ENCODE peak calls at places on chromosomes 3 and 15, in four cellular contexts. One of them, this sample, is unnamed.

GRCh38 chr15:90814193-90814811 is 54.1 kb upstream of the FURIN start:
- DNase-seq in body of pancreas: peak
- DNase-seq in testis: no peak
- DNase-seq in lower leg skin: no peak
- DNase-seq in this sample: no peak

GRCh38 chr3:31288641-31289100 is 244.1 kb upstream of the STT3B start:
- DNase-seq in body of pancreas: no peak
- DNase-seq in testis: peak
- DNase-seq in lower leg skin: no peak
- DNase-seq in this sample: peak

GRCh38 chr3:39150170-39150802 is 3.1 kb downstream of the CSRNP1 start:
- DNase-seq in body of pancreas: no peak
- DNase-seq in testis: no peak
- DNase-seq in lower leg skin: no peak
- DNase-seq in this sample: no peak

GRCh38 chr15:77822631-77823230 is 190.0 kb upstream of the LINGO1 start:
- DNase-seq in body of pancreas: no peak
- DNase-seq in testis: no peak
- DNase-seq in lower leg skin: no peak
- DNase-seq in this sample: no peak

GRCh38 chr3:74353039-74353438 is 261.4 kb downstream of the CNTN3 start:
- DNase-seq in body of pancreas: no peak
- DNase-seq in testis: no peak
- DNase-seq in lower leg skin: no peak
- DNase-seq in this sample: peak

GRCh38 chr3:100149130-100149529 is 34.8 kb upstream of the FILIP1L start:
- DNase-seq in body of pancreas: no peak
- DNase-seq in testis: no peak
- DNase-seq in lower leg skin: no peak
- DNase-seq in this sample: no peak

GRCh38 chr15:58724471-58724870 is 25.0 kb downstream of the ADAM10 start:
- DNase-seq in body of pancreas: no peak
- DNase-seq in testis: no peak
- DNase-seq in lower leg skin: no peak
- DNase-seq in this sample: peak

GRCh38 chr3:170180107-170180951 is 1.2 kb downstream of the PHC3 start:
- DNase-seq in body of pancreas: no peak
- DNase-seq in testis: no peak
- DNase-seq in lower leg skin: no peak
- DNase-seq in this sample: peak

GRCh38 chr15:26967719-26968269 is 3.2 kb upstream of the GABRG3 start:
- DNase-seq in body of pancreas: no peak
- DNase-seq in testis: peak
- DNase-seq in lower leg skin: no peak
- DNase-seq in this sample: no peak

GRCh38 chr3:188294113-188294512 is 140.2 kb downstream of the LPP start:
- DNase-seq in body of pancreas: no peak
- DNase-seq in testis: no peak
- DNase-seq in lower leg skin: no peak
- DNase-seq in this sample: no peak

GRCh38 chr3:186487819-186488218 is 56.4 kb downstream of the CRYGS start:
- DNase-seq in body of pancreas: no peak
- DNase-seq in testis: no peak
- DNase-seq in lower leg skin: no peak
- DNase-seq in this sample: peak

GRCh38 chr3:55879901-55880331 is 392.8 kb upstream of the WNT5A start:
- DNase-seq in body of pancreas: no peak
- DNase-seq in testis: no peak
- DNase-seq in lower leg skin: no peak
- DNase-seq in this sample: no peak

GRCh38 chr15:64146520-64146884 is 5.0 kb upstream of the SNX22 start:
- DNase-seq in body of pancreas: no peak
- DNase-seq in testis: no peak
- DNase-seq in lower leg skin: no peak
- DNase-seq in this sample: no peak

GRCh38 chr3:182369861-182370260 is 423.4 kb upstream of the ATP11B start:
- DNase-seq in body of pancreas: no peak
- DNase-seq in testis: no peak
- DNase-seq in lower leg skin: no peak
- DNase-seq in this sample: no peak

GRCh38 chr3:127706785-127707351 is 34.1 kb downstream of the ABTB1 start:
- DNase-seq in body of pancreas: peak
- DNase-seq in testis: no peak
- DNase-seq in lower leg skin: no peak
- DNase-seq in this sample: no peak

GRCh38 chr3:172107403-172107802 is 68.0 kb downstream of the FNDC3B start:
- DNase-seq in body of pancreas: no peak
- DNase-seq in testis: no peak
- DNase-seq in lower leg skin: no peak
- DNase-seq in this sample: peak

GRCh38 chr15:36501063-36501678 is 78.3 kb upstream of the CDIN1 start:
- DNase-seq in body of pancreas: peak
- DNase-seq in testis: peak
- DNase-seq in lower leg skin: no peak
- DNase-seq in this sample: peak

GRCh38 chr3:7328339-7328738 is 467.4 kb downstream of the GRM7 start:
- DNase-seq in body of pancreas: no peak
- DNase-seq in testis: no peak
- DNase-seq in lower leg skin: no peak
- DNase-seq in this sample: no peak

GRCh38 chr3:17643691-17644090 is 98.7 kb downstream of the TBC1D5 start:
- DNase-seq in body of pancreas: no peak
- DNase-seq in testis: no peak
- DNase-seq in lower leg skin: no peak
- DNase-seq in this sample: no peak

GRCh38 chr15:42037650-42038049 is 16.8 kb upstream of the PLA2G4E start:
- DNase-seq in body of pancreas: peak
- DNase-seq in testis: no peak
- DNase-seq in lower leg skin: no peak
- DNase-seq in this sample: no peak

GRCh38 chr15:42038401-42038800 is 17.6 kb upstream of the PLA2G4E start:
- DNase-seq in body of pancreas: no peak
- DNase-seq in testis: no peak
- DNase-seq in lower leg skin: no peak
- DNase-seq in this sample: no peak

GRCh38 chr15:42035362-42035761 is 14.5 kb upstream of the PLA2G4E start:
- DNase-seq in body of pancreas: no peak
- DNase-seq in testis: no peak
- DNase-seq in lower leg skin: peak
- DNase-seq in this sample: peak

GRCh38 chr15:42036112-42036905 is 15.5 kb upstream of the PLA2G4E start:
- DNase-seq in body of pancreas: no peak
- DNase-seq in testis: no peak
- DNase-seq in lower leg skin: no peak
- DNase-seq in this sample: no peak

DNA sequence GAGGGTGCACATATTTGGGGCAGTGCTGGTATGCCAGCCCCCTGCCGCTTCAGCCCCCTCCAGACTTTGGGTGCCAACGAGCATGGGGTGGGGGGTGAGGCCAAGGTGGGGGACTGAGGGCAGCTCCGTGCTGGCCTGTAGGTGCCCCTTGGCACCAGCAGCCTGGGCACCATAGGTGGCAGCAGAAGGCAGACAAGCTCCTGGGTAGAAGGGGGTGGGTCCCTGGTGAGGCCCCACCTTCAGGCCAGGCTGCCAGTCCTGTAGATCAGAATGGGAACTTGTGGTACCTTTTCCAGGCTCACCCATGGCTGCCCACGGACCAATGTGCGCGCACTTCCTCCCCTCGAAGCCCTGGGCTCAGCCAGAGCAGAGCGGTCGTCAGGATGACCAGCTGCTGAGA is 16.1 kb upstream of the PLA2G4E start:
- DNase-seq in body of pancreas: no peak
- DNase-seq in testis: no peak
- DNase-seq in lower leg skin: no peak
- DNase-seq in this sample: no peak
- TF ChIP-seq CTCF in body of pancreas: no peak
- TF ChIP-seq CTCF in testis: no peak
- TF ChIP-seq CTCF in lower leg skin: no peak
- TF ChIP-seq CTCF in this sample: no peak

GRCh38 chr3:49017229-49017615 is 1.2 kb downstream of the DALRD3 start:
- DNase-seq in body of pancreas: no peak
- DNase-seq in testis: no peak
- DNase-seq in lower leg skin: no peak
- DNase-seq in this sample: no peak

GRCh38 chr3:49016414-49017228 is 1.8 kb downstream of the DALRD3 start:
- DNase-seq in body of pancreas: no peak
- DNase-seq in testis: no peak
- DNase-seq in lower leg skin: no peak
- DNase-seq in this sample: no peak

GRCh38 chr3:49018707-49019006 is 277 bp upstream of the DALRD3 start:
- DNase-seq in body of pancreas: no peak
- DNase-seq in testis: no peak
- DNase-seq in lower leg skin: no peak
- DNase-seq in this sample: no peak

GRCh38 chr3:49017646-49017977 is 768 bp downstream of the DALRD3 start:
- DNase-seq in body of pancreas: no peak
- DNase-seq in testis: no peak
- DNase-seq in lower leg skin: no peak
- DNase-seq in this sample: peak

DNA sequence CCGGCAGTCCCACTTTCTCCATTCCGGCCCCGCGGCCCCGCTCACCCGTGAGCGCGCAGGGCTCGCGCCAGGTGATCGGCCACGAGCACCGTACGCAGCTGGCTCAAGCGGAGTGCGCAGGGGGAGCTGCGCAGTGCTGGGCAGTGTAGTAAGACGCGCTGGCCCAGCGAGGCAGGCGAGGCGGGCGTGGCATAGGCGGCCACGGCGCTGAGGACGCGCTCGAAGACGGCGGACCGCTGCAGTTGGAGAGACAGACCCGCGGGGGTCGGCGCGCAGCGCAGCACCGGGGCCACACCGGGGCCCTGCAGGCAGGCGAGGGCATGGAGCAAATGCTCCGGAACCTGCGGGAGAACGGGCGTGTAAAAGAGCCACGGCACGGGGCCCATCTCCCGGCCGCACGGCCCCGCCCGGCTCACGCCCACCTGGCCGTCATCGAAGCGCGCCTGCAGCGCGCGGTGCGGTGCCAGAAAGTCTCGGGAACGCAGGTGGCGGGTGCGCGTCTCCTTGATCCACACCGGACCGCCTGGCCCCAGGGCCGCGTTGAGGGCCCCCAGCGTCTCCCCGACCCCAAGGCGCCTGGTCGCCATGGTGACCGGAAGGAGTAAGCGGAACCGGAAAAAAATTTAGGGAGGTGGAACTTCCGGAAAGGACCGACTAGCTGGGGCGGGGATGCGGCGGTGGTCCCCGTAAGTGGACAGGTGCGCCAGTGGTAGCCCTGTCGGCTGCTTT is at the start of gene DALRD3:
- DNase-seq in body of pancreas: peak
- DNase-seq in testis: peak
- DNase-seq in lower leg skin: no peak
- DNase-seq in this sample: peak
- TF ChIP-seq POLR2A in body of pancreas: peak
- TF ChIP-seq POLR2A in testis: no peak
- TF ChIP-seq POLR2A in lower leg skin: peak
- TF ChIP-seq POLR2A in this sample: peak

GRCh38 chr3:45225465-45226205 is 452 bp downstream of the TMEM158 start:
- DNase-seq in body of pancreas: peak
- DNase-seq in testis: peak
- DNase-seq in lower leg skin: no peak
- DNase-seq in this sample: peak
- TF ChIP-seq CTCF in body of pancreas: no peak
- TF ChIP-seq CTCF in testis: no peak
- TF ChIP-seq CTCF in lower leg skin: no peak
- TF ChIP-seq CTCF in this sample: no peak

GRCh38 chr15:48645558-48646330 is at the start of gene FBN1:
- DNase-seq in body of pancreas: peak
- DNase-seq in testis: peak
- DNase-seq in lower leg skin: peak
- DNase-seq in this sample: peak
- TF ChIP-seq POLR2A in body of pancreas: peak
- TF ChIP-seq POLR2A in testis: peak
- TF ChIP-seq POLR2A in lower leg skin: peak
- TF ChIP-seq POLR2A in this sample: no peak